ENCODE peak calls at places on chromosome 13, in nine cellular contexts. B is MV-4-11; D is cardiac muscle cell; W is immature natural killer cell; X is activated naive CD4-positive, alpha-beta T cell; H is hepatocyte; Q is endothelial cell of umbilical vein; A is AG09309; F is nephron progenitor cell. R is an unnamed sample.
A peak's percentile ranks its signal among the peaks of the same experiment; 100 is the strongest.

GRCh38 chr13:77349365-77349764 is 22.5 kb upstream of the MYCBP2 start:
- DNase-seq in H (no peak), W (no peak), D (no peak), B (peak; percentile 90), A (no peak), Q (no peak), F (no peak), X (no peak), R (no peak)

GRCh38 chr13:90984737-90985136 is 362.8 kb upstream of the MIR17HG start:
- DNase-seq in W (no peak), X (no peak), A (no peak), F (no peak), Q (no peak), B (no peak), H (no peak), D (no peak), R (no peak)

GRCh38 chr13:79562557-79562956 is 81.6 kb downstream of the NDFIP2 start:
- DNase-seq in X (no peak), A (no peak), W (no peak), Q (no peak), B (no peak), F (no peak), D (no peak), H (no peak), R (no peak)

GRCh38 chr13:49594576-49594975 is 9.2 kb upstream of the RCBTB1 start:
- DNase-seq in F (no peak), D (no peak), A (no peak), H (no peak), Q (no peak), W (no peak), X (no peak), B (no peak), R (no peak)

GRCh38 chr13:99228737-99229691 is 28.4 kb downstream of the UBAC2 start:
- DNase-seq in X (no peak), Q (no peak), D (no peak), A (peak; percentile 67), F (no peak), W (peak; percentile 55), H (no peak), B (peak; percentile 87), R (no peak)

GRCh38 chr13:113845723-113846638 is 17.9 kb downstream of the GAS6 start:
- DNase-seq in B (peak; percentile 55), D (no peak), X (no peak), F (no peak), H (no peak), A (no peak), Q (no peak), W (no peak), R (no peak)

GRCh38 chr13:52713894-52714293 is 25.7 kb downstream of the CNMD start:
- DNase-seq in B (peak; percentile 69), A (no peak), D (peak; percentile 23), W (no peak), H (no peak), F (no peak), X (no peak), Q (no peak), R (no peak)

GRCh38 chr13:112370311-112370710 is 5.8 kb upstream of the SPACA7 start:
- DNase-seq in H (no peak), D (no peak), B (no peak), X (no peak), W (no peak), Q (no peak), F (no peak), A (no peak), R (no peak)

GRCh38 chr13:30312859-30313258 is 5.5 kb upstream of the KATNAL1 start:
- DNase-seq in D (peak; percentile 80), F (no peak), Q (peak; percentile 74), B (no peak), X (no peak), A (no peak), H (no peak), W (no peak), R (no peak)

GRCh38 chr13:35388979-35389378 is 87.5 kb downstream of the MAB21L1 start:
- DNase-seq in D (peak; percentile 47), H (no peak), A (no peak), W (no peak), X (no peak), F (no peak), B (no peak), Q (peak; percentile 87), R (no peak)

GRCh38 chr13:38483623-38484022 is 134.0 kb downstream of the UFM1 start:
- DNase-seq in W (no peak), F (no peak), H (no peak), D (no peak), Q (no peak), B (peak; percentile 19), X (no peak), A (no peak), R (no peak)

GRCh38 chr13:106680796-106681482 is 113.0 kb upstream of the ARGLU1 start:
- DNase-seq in A (no peak), X (no peak), Q (peak; percentile 81), F (no peak), W (no peak), H (no peak), D (no peak), B (no peak), R (no peak)

GRCh38 chr13:45361596-45362206 is 20.7 kb upstream of the TPT1 start:
- DNase-seq in F (no peak), B (no peak), H (no peak), W (no peak), Q (no peak), X (no peak), D (no peak), A (no peak), R (no peak)

GRCh38 chr13:90272356-90272755 is 1075.1 kb upstream of the MIR17HG start:
- DNase-seq in Q (peak; percentile 16), W (no peak), A (no peak), H (no peak), B (no peak), F (no peak), D (peak; percentile 63), X (no peak), R (no peak)

GRCh38 chr13:79675931-79676658 is 195.1 kb downstream of the NDFIP2 start:
- DNase-seq in Q (no peak), D (no peak), W (no peak), H (no peak), A (no peak), F (no peak), B (no peak), X (no peak), R (no peak)

GRCh38 chr13:100338265-100338664 is 249.4 kb downstream of the PCCA start:
- DNase-seq in H (no peak), W (no peak), B (no peak), Q (no peak), X (no peak), D (no peak), A (no peak), F (no peak), R (no peak)

GRCh38 chr13:91962946-91963345 is 564.5 kb downstream of the GPC5 start:
- DNase-seq in B (no peak), Q (no peak), D (no peak), A (no peak), F (no peak), X (no peak), W (no peak), H (no peak), R (no peak)

GRCh38 chr13:100808330-100808729 is 133.7 kb upstream of the TMTC4 start:
- DNase-seq in X (no peak), A (no peak), H (no peak), W (no peak), F (no peak), Q (no peak), D (no peak), B (no peak), R (no peak)

GRCh38 chr13:110712081-110712848 is 1.2 kb upstream of the ING1 start:
- DNase-seq in F (peak; percentile 82), Q (peak; percentile 82), W (peak; percentile 86), B (peak; percentile 79), X (peak; percentile 67), D (peak; percentile 89), A (no peak), H (peak; percentile 96), R (peak; percentile 85)

GRCh38 chr13:59960683-59961082 is 203.0 kb downstream of the DIAPH3 start:
- DNase-seq in A (no peak), F (no peak), D (no peak), W (no peak), X (no peak), B (no peak), Q (peak; percentile 53), H (no peak), R (no peak)

GRCh38 chr13:27110056-27110746 is 61.4 kb downstream of the USP12 start:
- DNase-seq in H (no peak), A (no peak), W (no peak), B (no peak), Q (no peak), D (no peak), X (no peak), F (no peak), R (no peak)

GRCh38 chr13:27194209-27194608 is 22.6 kb upstream of the USP12 start:
- DNase-seq in A (no peak), W (no peak), Q (no peak), D (peak; percentile 59), X (no peak), F (no peak), B (no peak), H (no peak), R (no peak)

GRCh38 chr13:52804202-52804641 is 44.2 kb downstream of the PCDH8 start:
- DNase-seq in A (no peak), D (peak; percentile 47), F (no peak), H (no peak), Q (no peak), B (no peak), W (no peak), X (no peak), R (no peak)

GRCh38 chr13:112888238-112889111 is 80.5 kb upstream of the MCF2L start:
- DNase-seq in D (no peak), W (no peak), B (no peak), H (no peak), X (no peak), F (no peak), Q (no peak), A (no peak), R (no peak)

GRCh38 chr13:106241974-106242373 is 293.5 kb downstream of the EFNB2 start:
- DNase-seq in D (no peak), A (no peak), F (no peak), H (no peak), W (no peak), B (no peak), Q (no peak), X (no peak), R (no peak)

GRCh38 chr13:35881360-35881759 is 249.8 kb downstream of the DCLK1 start:
- DNase-seq in W (no peak), Q (no peak), D (peak; percentile 43), F (no peak), B (no peak), A (no peak), X (no peak), H (no peak), R (no peak)

GRCh38 chr13:94710881-94711560 is 1.3 kb downstream of the SOX21 start:
- DNase-seq in F (peak; percentile 60), W (no peak), Q (no peak), A (no peak), H (peak; percentile 43), D (no peak), B (no peak), X (no peak), R (peak; percentile 74)